ENCODE peak calls at places on chromosomes 1 and 21, in eight cellular contexts. P, X, W, L, J, U, V and O are unnamed samples.

GRCh38 chr1:213858581-213858980 is 129.2 kb upstream of the PROX1 start:
- DNase-seq in J (no peak), X (no peak), P (no peak), V (no peak), W (no peak), L (no peak), U (no peak), O (no peak)

GRCh38 chr1:39701092-39701460 is 9.8 kb upstream of the HPCAL4 start:
- DNase-seq in X (no peak), J (no peak), W (peak), L (no peak), V (no peak), U (peak), P (no peak), O (no peak)

GRCh38 chr1:40395211-40396175 is 22.0 kb downstream of the SMAP2 start:
- DNase-seq in W (no peak), J (no peak), V (no peak), P (no peak), L (no peak), X (no peak), U (no peak), O (no peak)

GRCh38 chr21:39062196-39062900 is 120.9 kb downstream of the PSMG1 start:
- DNase-seq in P (no peak), J (no peak), X (no peak), W (no peak), U (no peak), V (no peak), L (no peak), O (no peak)

GRCh38 chr21:26374817-26375216 is 198.3 kb downstream of the CYYR1 start:
- DNase-seq in V (no peak), W (no peak), P (no peak), X (no peak), L (no peak), U (no peak), J (no peak), O (no peak)

GRCh38 chr21:38129711-38130110 is 127.1 kb upstream of the KCNJ15 start:
- DNase-seq in L (no peak), W (no peak), X (no peak), P (peak), V (no peak), U (no peak), J (no peak), O (no peak)

GRCh38 chr1:47431534-47431933 is 6.3 kb upstream of the FOXD2 start:
- DNase-seq in L (no peak), P (no peak), V (no peak), U (peak), J (no peak), W (peak), X (no peak), O (no peak)

GRCh38 chr1:2596530-2597333 is 10.2 kb downstream of the PRXL2B start:
- DNase-seq in P (no peak), V (no peak), L (no peak), J (no peak), U (no peak), W (no peak), X (no peak), O (no peak)

GRCh38 chr1:31739281-31739853 is 24.8 kb downstream of the ADGRB2 start:
- DNase-seq in X (no peak), L (no peak), V (peak), J (no peak), W (no peak), P (no peak), U (no peak), O (peak)

GRCh38 chr1:164137273-164137947 is 421.6 kb upstream of the PBX1 start:
- DNase-seq in W (no peak), L (no peak), P (no peak), J (no peak), V (no peak), U (no peak), X (no peak), O (no peak)